ENCODE peak calls at places on chromosome 1, in six cellular contexts. H is activated T-cell treated with anti-CD3 and anti-CD28 coated beads, Interleukin-2, amount 50 U/mL, for 72 hours; Q is stimulated activated CD8-positive, alpha-beta memory T cell treated with anti-CD3 and anti-CD28 coated beads, Interleukin-12 subunit alpha, Interleukin-12 subunit beta, amount 100 ng/mL, for 4 hours; U is non-pigmented ciliary epithelial cell; R is CD4-positive, alpha-beta T cell; Y is fibroblast of lung. G is an unnamed sample.

GRCh38 chr1:109467301-109467777 is 993 bp downstream of the SYPL2 start:
- DNase-seq in Q (no peak), U (no peak), H (no peak), R (no peak), Y (no peak), G (no peak)

GRCh38 chr1:2986549-2987305 is 34.5 kb upstream of the ACTRT2 start:
- DNase-seq in H (no peak), Q (no peak), R (no peak), Y (no peak), U (no peak), G (no peak)

GRCh38 chr1:204514841-204515240 is 1.4 kb upstream of the MDM4 start:
- DNase-seq in U (no peak), Q (no peak), Y (no peak), R (no peak), H (no peak), G (no peak)

GRCh38 chr1:175887981-175888428 is 144.6 kb upstream of the TNR start:
- DNase-seq in Q (no peak), H (peak), R (no peak), U (peak), Y (peak), G (peak)

GRCh38 chr1:89125571-89126233 is at the start of gene GBP2:
- DNase-seq in Y (peak), H (peak), U (peak), R (no peak), Q (no peak), G (no peak)

GRCh38 chr1:178540204-178540603 is 27.3 kb downstream of the TEX35 start:
- DNase-seq in U (no peak), H (no peak), Q (no peak), Y (no peak), R (no peak), G (no peak)

GRCh38 chr1:116127848-116128540 is 16.8 kb downstream of the MAB21L3 start:
- DNase-seq in U (no peak), R (no peak), Y (no peak), Q (no peak), H (peak), G (no peak)

GRCh38 chr1:168917796-168918195 is 188.7 kb upstream of the ATP1B1 start:
- DNase-seq in H (no peak), R (no peak), Y (no peak), U (no peak), Q (no peak), G (no peak)

GRCh38 chr1:22903113-22903512 is 69.6 kb downstream of the LACTBL1 start:
- DNase-seq in R (no peak), U (no peak), Y (no peak), Q (no peak), H (no peak), G (no peak)

GRCh38 chr1:26469558-26469957 is 2.7 kb upstream of the HMGN2 start:
- DNase-seq in R (no peak), H (no peak), Y (no peak), Q (no peak), U (no peak), G (no peak)

G was measured in GOT3.